ENCODE peak calls at places on chromosomes 6 and 20, in four cellular contexts. U is transverse colon, Z is heart left ventricle, T is RWPE1. I is an unnamed sample.

GRCh38 chr6:40558102-40558501 is 29.1 kb downstream of the LRFN2 start:
- DNase-seq in Z (no peak), T (no peak), U (no peak), I (no peak)

GRCh38 chr6:33018904-33019303 is 9.5 kb upstream of the HLA-DOA start:
- DNase-seq in Z (peak; percentile 69), U (peak; percentile 74), T (no peak), I (no peak)

GRCh38 chr20:17298751-17299150 is 71.9 kb downstream of the PCSK2 start:
- DNase-seq in Z (no peak), U (no peak), T (no peak), I (no peak)

GRCh38 chr6:43368517-43369160 is 808 bp downstream of the ZNF318 start:
- DNase-seq in Z (peak; percentile 64), T (peak; percentile 51), U (peak; percentile 50), I (peak; percentile 42)

GRCh38 chr20:4073852-4074741 is 58.7 kb upstream of the RNF24 start:
- DNase-seq in T (no peak), U (no peak), Z (no peak), I (no peak)

GRCh38 chr6:83908813-83909212 is 49.3 kb downstream of the CYB5R4 start:
- DNase-seq in Z (no peak), T (peak; percentile 8), U (no peak), I (peak; percentile 63)

GRCh38 chr20:60057866-60058807 is 99.9 kb downstream of the CDH26 start:
- DNase-seq in U (peak; percentile 14), Z (peak; percentile 62), T (no peak), I (no peak)

GRCh38 chr6:45951771-45952529 is 63.7 kb downstream of the CLIC5 start:
- DNase-seq in Z (no peak), T (no peak), U (peak; percentile 23), I (no peak)

GRCh38 chr6:89776583-89777233 is 42.9 kb downstream of the MDN1 start:
- DNase-seq in T (no peak), U (no peak), Z (no peak), I (no peak)

GRCh38 chr20:11267762-11268335 is 594.0 kb upstream of the JAG1 start:
- DNase-seq in U (no peak), Z (peak; percentile 24), T (no peak), I (no peak)

GRCh38 chr20:22582960-22583772 is 1.2 kb downstream of the FOXA2 start:
- DNase-seq in U (peak; percentile 19), Z (no peak), T (no peak), I (no peak)

GRCh38 chr6:1024587-1024986 is 287.3 kb upstream of the FOXQ1 start:
- DNase-seq in U (peak; percentile 17), T (no peak), Z (no peak), I (peak; percentile 17)

GRCh38 chr6:132853059-132853458 is 38.7 kb downstream of the RPS12 start:
- DNase-seq in T (no peak), Z (no peak), U (no peak), I (no peak)

GRCh38 chr6:144340541-144341371 is 55.6 kb downstream of the UTRN start:
- DNase-seq in Z (no peak), U (no peak), T (peak; percentile 43), I (peak; percentile 70)
- H3K27ac ChIP-seq in Z (no peak overlapping the region), U (peak overlapping the region; percentile 67), T (no peak overlapping the region), I (peak overlapping the region; percentile 24)

GRCh38 chr20:64062596-64063388 is at the start of gene TCEA2:
- DNase-seq in U (peak; percentile 97), T (peak; percentile 99), Z (peak; percentile 99), I (peak; percentile 93)
- H3K27ac ChIP-seq in U (peak within 1 kb of the TSS; percentile 76), T (peak within 1 kb of the TSS; percentile 83), Z (peak within 1 kb of the TSS; percentile 89), I (peak within 1 kb of the TSS; percentile 48)

DNA sequence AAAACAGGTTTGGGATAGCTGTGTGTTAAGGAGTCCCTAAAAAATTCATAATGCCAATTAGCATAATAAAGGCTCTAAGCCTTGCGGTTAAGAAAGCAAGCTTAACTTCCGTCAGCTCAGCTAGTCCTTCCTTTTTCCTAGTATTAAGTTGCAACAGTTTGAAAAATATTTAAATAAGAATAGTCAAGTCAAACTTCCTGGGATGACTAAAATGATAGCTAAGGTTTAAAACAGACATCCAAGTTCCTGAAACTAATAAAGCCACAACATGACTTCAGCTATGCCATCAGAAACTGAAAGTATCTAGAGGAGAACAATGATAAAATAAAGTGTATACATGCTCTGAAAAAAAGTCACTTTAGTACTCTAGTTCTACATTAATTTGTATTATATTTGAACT is 3.4 kb downstream of the AKIRIN2 start:
- DNase-seq in T (no peak), Z (no peak), U (no peak), I (no peak)
- H3K27ac ChIP-seq in T (no peak overlapping the region), Z (peak overlapping the region; percentile 39), U (peak overlapping the region; percentile 97), I (peak overlapping the region; percentile 94)

DNA sequence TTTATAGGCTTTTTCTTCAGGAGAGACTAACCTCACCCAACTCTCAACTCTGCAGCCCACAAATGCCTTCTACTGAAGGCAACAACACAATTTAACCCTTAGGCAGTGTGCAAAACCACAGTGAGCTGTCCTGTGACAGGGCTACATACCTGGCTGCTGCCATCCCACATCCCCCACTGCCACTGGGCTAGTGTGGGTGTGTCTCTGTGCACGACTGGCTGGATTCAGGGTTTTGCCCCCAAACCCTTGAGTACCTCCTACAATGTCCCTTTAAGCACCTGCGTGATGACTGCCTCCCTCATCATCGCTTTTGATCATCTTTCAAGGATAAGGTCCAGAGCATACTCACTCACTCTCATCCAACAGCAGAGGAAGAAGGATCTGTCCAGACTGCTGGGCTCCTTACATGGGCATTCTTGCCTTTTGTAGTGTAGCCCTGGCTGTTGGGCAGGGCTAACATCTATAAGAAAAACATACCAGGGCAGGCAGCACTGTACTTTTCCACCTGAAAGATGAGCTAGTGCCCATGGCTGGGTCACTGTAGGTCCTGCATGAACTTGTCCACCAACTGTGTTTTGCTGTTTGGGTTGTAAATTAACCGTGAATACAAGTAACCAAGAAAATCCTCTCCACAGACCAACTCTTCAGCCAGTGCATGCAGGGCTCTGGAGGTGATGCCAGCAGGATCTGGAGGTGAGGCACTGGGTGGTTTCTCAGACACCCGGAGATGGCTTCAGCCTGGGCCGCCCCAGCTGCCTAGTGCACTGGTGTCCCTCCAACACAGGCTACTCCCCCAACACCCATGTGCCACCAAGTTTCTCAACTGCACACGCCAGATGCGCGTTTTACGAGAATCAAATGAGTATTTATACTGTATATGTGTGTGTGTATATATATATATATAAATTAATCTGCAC is 45.2 kb downstream of the PLCG1 start:
- DNase-seq in Z (no peak), T (peak; percentile 42), U (no peak), I (peak; percentile 80)
- H3K27ac ChIP-seq in Z (no peak overlapping the region), T (peak overlapping the region; percentile 45), U (no peak overlapping the region), I (no peak overlapping the region)

DNA sequence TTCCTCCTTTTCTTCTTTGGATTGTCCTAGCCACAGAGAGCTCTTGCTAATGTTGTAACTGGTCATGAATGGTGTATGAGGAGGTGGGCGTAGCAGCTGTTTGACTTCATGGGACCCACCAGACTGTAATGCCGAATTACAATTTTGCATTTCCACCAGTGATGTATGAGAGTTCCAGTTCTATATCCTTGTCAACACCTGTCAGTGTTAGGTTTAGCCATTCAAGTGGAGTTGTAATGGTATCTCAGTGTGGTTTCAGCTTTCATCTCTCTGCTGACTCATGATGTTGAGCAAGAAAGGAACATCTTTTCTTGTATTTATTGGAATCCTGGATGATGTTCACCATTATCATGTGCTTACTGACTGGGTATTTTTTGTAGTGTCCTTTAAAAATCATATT is 5.1 kb downstream of the IGF2R start:
- DNase-seq in Z (no peak), U (no peak), T (peak; percentile 45), I (peak; percentile 79)
- H3K27ac ChIP-seq in Z (no peak overlapping the region), U (no peak overlapping the region), T (no peak overlapping the region), I (peak overlapping the region; percentile 26)

GRCh38 chr20:298755-299391 is 1.5 kb downstream of the ZCCHC3 start:
- DNase-seq in Z (no peak), T (no peak), U (no peak), I (no peak)
- H3K27ac ChIP-seq in Z (peak overlapping the region; percentile 99), T (peak overlapping the region; percentile 97), U (peak overlapping the region; percentile 99), I (peak overlapping the region; percentile 88)

GRCh38 chr6:140576004-140576555 is 1201.6 kb upstream of the CITED2 start:
- DNase-seq in U (no peak), T (no peak), Z (no peak), I (no peak)

GRCh38 chr6:140572867-140573266 is 1198.4 kb upstream of the CITED2 start:
- DNase-seq in U (no peak), T (no peak), Z (no peak), I (peak; percentile 39)

GRCh38 chr6:140571139-140571538 is 1196.7 kb upstream of the CITED2 start:
- DNase-seq in Z (no peak), U (no peak), T (no peak), I (no peak)

GRCh38 chr6:140567469-140567868 is 1193.0 kb upstream of the CITED2 start:
- DNase-seq in Z (no peak), U (no peak), T (no peak), I (no peak)

GRCh38 chr6:140572129-140572528 is 1197.7 kb upstream of the CITED2 start:
- DNase-seq in Z (no peak), U (no peak), T (peak; percentile 31), I (peak; percentile 86)
- H3K27ac ChIP-seq in Z (no peak overlapping the region), U (no peak overlapping the region), T (no peak overlapping the region), I (no peak overlapping the region)

GRCh38 chr6:155492061-155492735 is 36.6 kb upstream of the NOX3 start:
- DNase-seq in U (no peak), T (no peak), Z (no peak), I (no peak)
- H3K27ac ChIP-seq in U (no peak overlapping the region), T (peak overlapping the region; percentile 74), Z (no peak overlapping the region), I (no peak overlapping the region)

GRCh38 chr20:49426395-49426794 is 56.1 kb downstream of the KCNB1 start:
- DNase-seq in T (no peak), Z (no peak), U (no peak), I (no peak)
- H3K27ac ChIP-seq in T (no peak overlapping the region), Z (peak overlapping the region; percentile 86), U (peak overlapping the region; percentile 25), I (no peak overlapping the region)

DNA sequence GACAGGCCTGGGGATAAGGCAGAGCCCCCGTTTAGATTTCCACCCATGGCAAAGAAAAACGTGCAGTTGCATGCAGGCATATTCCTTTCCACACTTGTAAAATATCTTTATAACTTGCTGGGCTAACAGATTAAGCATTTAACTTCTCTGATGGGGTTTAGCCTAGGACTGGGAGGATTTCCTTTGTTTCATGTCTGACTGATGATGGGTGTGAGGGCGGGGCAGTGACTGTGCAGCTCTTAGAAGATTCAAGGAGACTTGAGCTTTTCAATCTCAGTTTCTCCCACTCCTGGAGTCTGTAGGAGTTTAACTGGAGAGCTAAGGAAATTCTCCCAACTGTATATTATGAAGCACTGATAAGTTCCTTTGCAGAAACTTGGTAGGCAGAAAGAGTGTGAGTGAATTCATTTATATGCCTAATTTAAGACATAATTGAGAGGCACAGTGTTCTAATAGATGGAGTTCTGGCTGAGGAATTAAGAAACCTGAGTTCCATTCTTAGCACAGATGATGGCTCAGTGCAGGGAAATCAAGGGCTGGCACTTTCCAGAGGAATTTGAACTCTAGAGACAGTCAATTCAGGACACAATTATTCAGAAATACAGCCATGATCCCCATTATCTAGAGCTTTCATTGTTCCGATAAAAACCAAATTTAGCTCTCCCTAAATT is 214.6 kb upstream of the CNR1 start:
- DNase-seq in U (no peak), Z (no peak), T (peak; percentile 42), I (no peak)
- H3K27ac ChIP-seq in U (no peak overlapping the region), Z (no peak overlapping the region), T (peak overlapping the region; percentile 59), I (no peak overlapping the region)